ENCODE peak calls at places on chromosomes 3 and 15, in seven cellular contexts. One of them, this sample, is unnamed.

GRCh38 chr3:136250862-136251460 is 821 bp downstream of the PCCB start:
- DNase-seq in B cell: peak
- DNase-seq in GM23338: peak
- DNase-seq in astrocyte: peak
- DNase-seq in mammary epithelial cell: peak
- DNase-seq in dorsolateral prefrontal cortex: peak
- DNase-seq in MCF 10A: peak
- DNase-seq in this sample: peak

GRCh38 chr3:145017959-145018358 is 1046.3 kb downstream of the DIPK2A start:
- DNase-seq in MCF 10A: peak
- DNase-seq in astrocyte: peak
- DNase-seq in dorsolateral prefrontal cortex: no peak
- DNase-seq in mammary epithelial cell: peak
- DNase-seq in GM23338: no peak
- DNase-seq in B cell: no peak
- DNase-seq in this sample: no peak

GRCh38 chr15:42118650-42119531 is 24.5 kb upstream of the PLA2G4D start:
- DNase-seq in MCF 10A: no peak
- DNase-seq in GM23338: peak
- DNase-seq in B cell: no peak
- DNase-seq in mammary epithelial cell: no peak
- DNase-seq in astrocyte: no peak
- DNase-seq in dorsolateral prefrontal cortex: no peak
- DNase-seq in this sample: no peak

GRCh38 chr3:125109541-125109925 is 53.7 kb upstream of the HEG1 start:
- DNase-seq in MCF 10A: no peak
- DNase-seq in astrocyte: no peak
- DNase-seq in dorsolateral prefrontal cortex: no peak
- DNase-seq in B cell: no peak
- DNase-seq in mammary epithelial cell: no peak
- DNase-seq in GM23338: no peak
- DNase-seq in this sample: no peak

GRCh38 chr15:56243117-56243773 is 434 bp downstream of the RFX7 start:
- DNase-seq in astrocyte: peak
- DNase-seq in B cell: peak
- DNase-seq in dorsolateral prefrontal cortex: peak
- DNase-seq in GM23338: peak
- DNase-seq in mammary epithelial cell: no peak
- DNase-seq in MCF 10A: peak
- DNase-seq in this sample: peak

GRCh38 chr15:89218531-89218930 is 2.8 kb downstream of the RLBP1 start:
- DNase-seq in B cell: no peak
- DNase-seq in astrocyte: no peak
- DNase-seq in dorsolateral prefrontal cortex: no peak
- DNase-seq in mammary epithelial cell: no peak
- DNase-seq in MCF 10A: no peak
- DNase-seq in GM23338: no peak
- DNase-seq in this sample: no peak

GRCh38 chr3:75192065-75192658 is 472.0 kb upstream of the FRG2C start:
- DNase-seq in B cell: peak
- DNase-seq in GM23338: peak
- DNase-seq in dorsolateral prefrontal cortex: no peak
- DNase-seq in mammary epithelial cell: peak
- DNase-seq in MCF 10A: peak
- DNase-seq in astrocyte: no peak
- DNase-seq in this sample: peak

GRCh38 chr15:31503256-31503655 is 176.6 kb downstream of the KLF13 start:
- DNase-seq in B cell: no peak
- DNase-seq in MCF 10A: no peak
- DNase-seq in mammary epithelial cell: no peak
- DNase-seq in dorsolateral prefrontal cortex: no peak
- DNase-seq in GM23338: no peak
- DNase-seq in astrocyte: no peak
- DNase-seq in this sample: no peak

GRCh38 chr15:58309993-58310928 is 121.5 kb upstream of the LIPC start:
- DNase-seq in astrocyte: no peak
- DNase-seq in mammary epithelial cell: no peak
- DNase-seq in GM23338: no peak
- DNase-seq in MCF 10A: no peak
- DNase-seq in dorsolateral prefrontal cortex: peak
- DNase-seq in B cell: no peak
- DNase-seq in this sample: no peak

GRCh38 chr3:32998631-32999451 is 47.4 kb downstream of the CCR4 start:
- DNase-seq in dorsolateral prefrontal cortex: no peak
- DNase-seq in B cell: no peak
- DNase-seq in GM23338: no peak
- DNase-seq in astrocyte: no peak
- DNase-seq in MCF 10A: no peak
- DNase-seq in mammary epithelial cell: no peak
- DNase-seq in this sample: no peak

GRCh38 chr3:80232760-80233159 is 465.0 kb upstream of the ROBO1 start:
- DNase-seq in mammary epithelial cell: peak
- DNase-seq in GM23338: peak
- DNase-seq in MCF 10A: peak
- DNase-seq in astrocyte: peak
- DNase-seq in B cell: no peak
- DNase-seq in dorsolateral prefrontal cortex: no peak
- DNase-seq in this sample: no peak

GRCh38 chr3:113295463-113295862 is 84.1 kb downstream of the BOC start:
- DNase-seq in astrocyte: no peak
- DNase-seq in B cell: no peak
- DNase-seq in mammary epithelial cell: no peak
- DNase-seq in dorsolateral prefrontal cortex: no peak
- DNase-seq in MCF 10A: no peak
- DNase-seq in GM23338: no peak
- DNase-seq in this sample: no peak

GRCh38 chr15:99683000-99683670 is 50.1 kb downstream of the LYSMD4 start:
- DNase-seq in MCF 10A: no peak
- DNase-seq in mammary epithelial cell: no peak
- DNase-seq in dorsolateral prefrontal cortex: no peak
- DNase-seq in B cell: peak
- DNase-seq in astrocyte: peak
- DNase-seq in GM23338: no peak
- DNase-seq in this sample: peak

GRCh38 chr3:18423401-18424212 is 1.5 kb downstream of the SATB1 start:
- DNase-seq in mammary epithelial cell: peak
- DNase-seq in B cell: peak
- DNase-seq in dorsolateral prefrontal cortex: peak
- DNase-seq in MCF 10A: peak
- DNase-seq in GM23338: peak
- DNase-seq in astrocyte: peak
- DNase-seq in this sample: peak

GRCh38 chr3:126570103-126570541 is 11.4 kb upstream of the C3orf22 start:
- DNase-seq in B cell: no peak
- DNase-seq in astrocyte: no peak
- DNase-seq in dorsolateral prefrontal cortex: no peak
- DNase-seq in MCF 10A: no peak
- DNase-seq in GM23338: peak
- DNase-seq in mammary epithelial cell: no peak
- DNase-seq in this sample: no peak

GRCh38 chr3:107718547-107718946 is 195.8 kb downstream of the BBX start:
- DNase-seq in B cell: no peak
- DNase-seq in mammary epithelial cell: no peak
- DNase-seq in MCF 10A: no peak
- DNase-seq in dorsolateral prefrontal cortex: no peak
- DNase-seq in GM23338: no peak
- DNase-seq in astrocyte: no peak
- DNase-seq in this sample: no peak

GRCh38 chr3:6524479-6524878 is 336.4 kb upstream of the GRM7 start:
- DNase-seq in dorsolateral prefrontal cortex: no peak
- DNase-seq in mammary epithelial cell: no peak
- DNase-seq in B cell: no peak
- DNase-seq in astrocyte: no peak
- DNase-seq in MCF 10A: no peak
- DNase-seq in GM23338: no peak
- DNase-seq in this sample: no peak

GRCh38 chr3:69442771-69443197 is 56.9 kb upstream of the FRMD4B start:
- DNase-seq in MCF 10A: no peak
- DNase-seq in B cell: no peak
- DNase-seq in astrocyte: no peak
- DNase-seq in dorsolateral prefrontal cortex: no peak
- DNase-seq in mammary epithelial cell: no peak
- DNase-seq in GM23338: no peak
- DNase-seq in this sample: no peak

GRCh38 chr15:58228708-58229107 is 90.5 kb downstream of the AQP9 start:
- DNase-seq in dorsolateral prefrontal cortex: no peak
- DNase-seq in MCF 10A: no peak
- DNase-seq in mammary epithelial cell: no peak
- DNase-seq in B cell: no peak
- DNase-seq in astrocyte: peak
- DNase-seq in GM23338: peak
- DNase-seq in this sample: no peak

GRCh38 chr3:136142592-136142991 is 53.5 kb downstream of the MSL2 start:
- DNase-seq in dorsolateral prefrontal cortex: no peak
- DNase-seq in GM23338: peak
- DNase-seq in MCF 10A: peak
- DNase-seq in mammary epithelial cell: peak
- DNase-seq in B cell: no peak
- DNase-seq in astrocyte: peak
- DNase-seq in this sample: no peak

GRCh38 chr3:73018298-73018697 is 21.7 kb downstream of the PPP4R2 start:
- DNase-seq in dorsolateral prefrontal cortex: no peak
- DNase-seq in GM23338: no peak
- DNase-seq in astrocyte: no peak
- DNase-seq in mammary epithelial cell: no peak
- DNase-seq in MCF 10A: no peak
- DNase-seq in B cell: no peak
- DNase-seq in this sample: no peak

GRCh38 chr3:188950832-188951489 is 220.8 kb upstream of the TPRG1 start:
- DNase-seq in mammary epithelial cell: peak
- DNase-seq in MCF 10A: peak
- DNase-seq in B cell: no peak
- DNase-seq in astrocyte: peak
- DNase-seq in dorsolateral prefrontal cortex: no peak
- DNase-seq in GM23338: no peak
- DNase-seq in this sample: no peak

GRCh38 chr3:111763968-111764367 is 95.1 kb upstream of the PHLDB2 start:
- DNase-seq in mammary epithelial cell: no peak
- DNase-seq in astrocyte: peak
- DNase-seq in GM23338: no peak
- DNase-seq in dorsolateral prefrontal cortex: no peak
- DNase-seq in MCF 10A: peak
- DNase-seq in B cell: no peak
- DNase-seq in this sample: no peak

GRCh38 chr3:111765136-111765535 is 93.9 kb upstream of the PHLDB2 start:
- DNase-seq in B cell: no peak
- DNase-seq in MCF 10A: no peak
- DNase-seq in dorsolateral prefrontal cortex: no peak
- DNase-seq in astrocyte: no peak
- DNase-seq in GM23338: no peak
- DNase-seq in mammary epithelial cell: no peak
- DNase-seq in this sample: no peak

GRCh38 chr3:111762535-111762934 is 96.5 kb upstream of the PHLDB2 start:
- DNase-seq in GM23338: no peak
- DNase-seq in mammary epithelial cell: no peak
- DNase-seq in astrocyte: peak
- DNase-seq in MCF 10A: no peak
- DNase-seq in dorsolateral prefrontal cortex: no peak
- DNase-seq in B cell: no peak
- DNase-seq in this sample: no peak

GRCh38 chr3:111763101-111763500 is 96.0 kb upstream of the PHLDB2 start:
- DNase-seq in mammary epithelial cell: peak
- DNase-seq in astrocyte: peak
- DNase-seq in MCF 10A: no peak
- DNase-seq in B cell: no peak
- DNase-seq in dorsolateral prefrontal cortex: no peak
- DNase-seq in GM23338: no peak
- DNase-seq in this sample: no peak

DNA sequence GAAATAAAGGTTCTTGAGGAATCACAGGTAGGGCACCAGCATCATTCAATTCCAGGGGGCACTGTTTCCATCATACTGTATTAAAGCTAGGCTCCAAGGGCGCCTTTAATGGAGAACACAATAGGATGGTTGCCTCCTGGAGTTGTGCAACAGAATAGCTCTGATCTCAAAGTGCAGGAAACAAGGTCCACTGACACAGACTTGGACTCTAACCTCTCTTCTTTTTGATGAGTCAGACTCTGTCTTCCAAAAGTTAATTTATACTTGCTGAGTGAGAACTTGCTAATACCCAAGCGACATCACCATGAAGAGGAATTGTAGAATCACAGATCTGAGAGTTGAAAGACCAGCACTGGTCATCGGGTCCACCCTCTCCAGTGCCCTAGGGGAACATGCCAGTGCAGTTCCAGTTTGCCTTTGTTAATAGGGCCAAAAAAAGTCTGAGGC is 94.4 kb upstream of the PHLDB2 start:
- DNase-seq in MCF 10A: peak
- DNase-seq in GM23338: peak
- DNase-seq in dorsolateral prefrontal cortex: no peak
- DNase-seq in astrocyte: peak
- DNase-seq in B cell: no peak
- DNase-seq in mammary epithelial cell: peak
- DNase-seq in this sample: no peak
- TF ChIP-seq CTCF in MCF 10A: no peak
- TF ChIP-seq CTCF in GM23338: peak
- TF ChIP-seq CTCF in dorsolateral prefrontal cortex: no peak
- TF ChIP-seq CTCF in astrocyte: no peak
- TF ChIP-seq CTCF in B cell: no peak
- TF ChIP-seq CTCF in mammary epithelial cell: peak
- TF ChIP-seq CTCF in this sample: no peak

DNA sequence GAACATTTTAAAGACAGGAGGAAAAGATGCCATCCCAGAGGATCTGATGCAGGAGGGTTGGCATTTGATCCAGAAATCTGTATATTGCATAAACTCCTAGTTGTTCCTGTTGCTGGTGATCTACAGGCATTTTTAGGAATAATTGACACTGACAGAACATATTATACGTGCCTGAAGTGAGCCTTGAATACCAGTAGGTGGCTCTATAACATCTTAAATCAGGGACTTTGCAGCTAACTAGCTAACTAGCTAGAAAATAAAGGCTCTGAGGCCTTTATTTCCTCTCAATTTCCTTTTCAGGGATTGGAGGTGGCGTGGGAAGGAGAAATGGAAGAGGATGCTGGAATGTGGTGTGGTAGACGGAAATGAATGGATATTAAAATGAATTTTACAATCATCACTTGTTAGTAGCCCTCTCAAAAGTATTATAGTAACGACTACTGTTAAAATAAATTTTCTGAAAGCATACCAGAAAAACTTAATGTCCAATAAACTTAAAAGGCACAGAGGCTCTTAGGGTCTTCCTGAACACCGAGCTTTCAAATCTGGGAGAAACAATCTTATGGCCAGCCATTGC is 73.9 kb upstream of the ZBED2 start:
- DNase-seq in B cell: peak
- DNase-seq in mammary epithelial cell: peak
- DNase-seq in MCF 10A: peak
- DNase-seq in astrocyte: peak
- DNase-seq in GM23338: peak
- DNase-seq in dorsolateral prefrontal cortex: no peak
- DNase-seq in this sample: peak
- TF ChIP-seq CTCF in B cell: peak
- TF ChIP-seq CTCF in mammary epithelial cell: peak
- TF ChIP-seq CTCF in MCF 10A: peak
- TF ChIP-seq CTCF in astrocyte: peak
- TF ChIP-seq CTCF in GM23338: peak
- TF ChIP-seq CTCF in dorsolateral prefrontal cortex: peak
- TF ChIP-seq CTCF in this sample: peak

GRCh38 chr3:139561959-139562676 is 22.6 kb upstream of the RBP1 start:
- DNase-seq in mammary epithelial cell: peak
- DNase-seq in dorsolateral prefrontal cortex: no peak
- DNase-seq in GM23338: peak
- DNase-seq in MCF 10A: peak
- DNase-seq in B cell: no peak
- DNase-seq in astrocyte: no peak
- DNase-seq in this sample: peak
- TF ChIP-seq CTCF in mammary epithelial cell: peak
- TF ChIP-seq CTCF in dorsolateral prefrontal cortex: peak
- TF ChIP-seq CTCF in GM23338: peak
- TF ChIP-seq CTCF in MCF 10A: peak
- TF ChIP-seq CTCF in B cell: no peak
- TF ChIP-seq CTCF in astrocyte: peak
- TF ChIP-seq CTCF in this sample: peak

GRCh38 chr3:13158441-13158840 is 85.2 kb upstream of the IQSEC1 start:
- DNase-seq in B cell: no peak
- DNase-seq in MCF 10A: no peak
- DNase-seq in dorsolateral prefrontal cortex: no peak
- DNase-seq in mammary epithelial cell: no peak
- DNase-seq in astrocyte: no peak
- DNase-seq in GM23338: no peak
- DNase-seq in this sample: no peak
- TF ChIP-seq CTCF in B cell: no peak
- TF ChIP-seq CTCF in MCF 10A: no peak
- TF ChIP-seq CTCF in dorsolateral prefrontal cortex: no peak
- TF ChIP-seq CTCF in mammary epithelial cell: no peak
- TF ChIP-seq CTCF in astrocyte: no peak
- TF ChIP-seq CTCF in GM23338: no peak
- TF ChIP-seq CTCF in this sample: no peak